ENCODE peak calls at places on chromosome 15, in six cellular contexts. X is left ventricle myocardium inferior, G is caudate nucleus, N is COR-L47, Z is NCI-H460, E is AG04450. T is an unnamed sample.

GRCh38 chr15:75229191-75230015 is 27.7 kb downstream of the C15orf39 start:
- DNase-seq in E (no peak), G (no peak), X (no peak), N (no peak), Z (no peak), T (no peak)

GRCh38 chr15:67280217-67280616 is 25.6 kb downstream of the IQCH start:
- DNase-seq in Z (no peak), E (no peak), G (no peak), X (no peak), N (no peak), T (no peak)

GRCh38 chr15:62549345-62549970 is 384.4 kb upstream of the C2CD4B start:
- DNase-seq in Z (peak), G (no peak), N (peak), X (no peak), E (no peak), T (no peak)

GRCh38 chr15:53835309-53835708 is 75.8 kb upstream of the WDR72 start:
- DNase-seq in Z (no peak), G (no peak), N (no peak), X (no peak), E (no peak), T (no peak)

GRCh38 chr15:80308002-80308401 is 56.0 kb upstream of the CTXND1 start:
- DNase-seq in E (no peak), X (no peak), N (no peak), Z (no peak), G (no peak), T (no peak)

GRCh38 chr15:66714543-66714981 is 12.5 kb downstream of the SMAD6 start:
- DNase-seq in G (no peak), X (no peak), Z (no peak), N (no peak), E (no peak), T (no peak)

GRCh38 chr15:44536298-44536961 is 517 bp upstream of the EIF3J start:
- DNase-seq in E (peak), Z (peak), X (peak), N (peak), G (no peak), T (no peak)

GRCh38 chr15:57502116-57502515 is 89.6 kb upstream of the MYZAP start:
- DNase-seq in E (no peak), N (no peak), Z (no peak), G (no peak), X (no peak), T (no peak)

GRCh38 chr15:75224281-75224680 is 22.6 kb downstream of the C15orf39 start:
- DNase-seq in G (no peak), E (no peak), N (no peak), Z (no peak), X (no peak), T (no peak)

GRCh38 chr15:71635735-71636134 is 174.6 kb upstream of the NR2E3 start:
- DNase-seq in X (no peak), E (no peak), N (no peak), Z (no peak), G (no peak), T (no peak)

GRCh38 chr15:38504680-38505467 is 50.9 kb downstream of the FAM98B start:
- DNase-seq in Z (no peak), X (no peak), G (no peak), E (no peak), N (no peak), T (no peak)

GRCh38 chr15:36807134-36807764 is 227.8 kb downstream of the CDIN1 start:
- DNase-seq in Z (no peak), X (no peak), G (no peak), N (no peak), E (no peak), T (no peak)

GRCh38 chr15:65611888-65612615 is 1.1 kb upstream of the INTS14 start:
- DNase-seq in Z (no peak), E (no peak), G (no peak), X (no peak), N (no peak), T (no peak)

GRCh38 chr15:33197636-33198035 is 3.1 kb upstream of the FMN1 start:
- DNase-seq in X (no peak), Z (no peak), G (no peak), N (no peak), E (no peak), T (no peak)

GRCh38 chr15:78308422-78309021 is 9.1 kb upstream of the SKIC8 start:
- DNase-seq in Z (peak), E (peak), N (peak), G (peak), X (peak), T (peak)

GRCh38 chr15:75891895-75892294 is 11.8 kb upstream of the FBXO22 start:
- DNase-seq in X (no peak), N (no peak), Z (no peak), G (no peak), E (peak), T (no peak)

GRCh38 chr15:70215951-70216350 is 118.2 kb upstream of the TLE3 start:
- DNase-seq in Z (no peak), N (no peak), E (no peak), G (no peak), X (no peak), T (no peak)

GRCh38 chr15:22949074-22949547 is 31.1 kb downstream of the CYFIP1 start:
- DNase-seq in G (no peak), N (peak), X (peak), E (no peak), Z (no peak), T (no peak)

GRCh38 chr15:89068325-89068784 is 19.9 kb upstream of the ABHD2 start:
- DNase-seq in X (no peak), Z (no peak), G (no peak), N (no peak), E (peak), T (no peak)

GRCh38 chr15:40054746-40055575 is 16.0 kb upstream of the SRP14 start:
- DNase-seq in N (peak), E (no peak), X (no peak), G (no peak), Z (no peak), T (peak)

T was measured in DMS79 treated with DMSO at 0.1 percent for 48 hours.